ENCODE peak calls at places on chromosomes 5 and 9, in six cellular contexts. C is A673; L is heart right ventricle; U is CD8-positive, alpha-beta memory T cell; S is thoracic aorta; V is astrocyte. Q is an unnamed sample.

GRCh38 chr9:114908104-114908621 is 22.2 kb downstream of the TNFSF8 start:
- DNase-seq in S (no peak), V (peak), C (no peak), L (no peak), U (no peak), Q (no peak)

GRCh38 chr9:124260769-124261603 is 3.2 kb downstream of the NEK6 start:
- DNase-seq in S (no peak), C (no peak), L (no peak), U (no peak), V (peak), Q (no peak)

GRCh38 chr9:123475407-123475806 is 119.4 kb downstream of the CRB2 start:
- DNase-seq in L (no peak), U (no peak), V (no peak), C (no peak), S (no peak), Q (no peak)

GRCh38 chr5:137412136-137412535 is 87.0 kb downstream of the SPOCK1 start:
- DNase-seq in V (no peak), S (no peak), L (no peak), C (no peak), U (no peak), Q (no peak)

GRCh38 chr5:175743676-175744210 is 85.9 kb downstream of the HRH2 start:
- DNase-seq in L (no peak), U (no peak), V (no peak), C (peak), S (no peak), Q (no peak)

GRCh38 chr9:121887553-121888437 is 205.3 kb downstream of the TTLL11 start:
- DNase-seq in S (no peak), U (no peak), C (peak), V (no peak), L (no peak), Q (no peak)

GRCh38 chr5:119409235-119409815 is 43.0 kb upstream of the HSD17B4 start:
- DNase-seq in S (no peak), U (no peak), V (no peak), C (no peak), L (no peak), Q (no peak)

GRCh38 chr5:120630550-120630949 is 166.4 kb downstream of the PRR16 start:
- DNase-seq in V (no peak), S (no peak), U (no peak), C (no peak), L (no peak), Q (no peak)

GRCh38 chr9:81320909-81321482 is 368.4 kb downstream of the TLE1 start:
- DNase-seq in L (no peak), S (no peak), C (no peak), V (no peak), U (no peak), Q (no peak)

GRCh38 chr5:146890073-146890472 is 11.5 kb upstream of the PPP2R2B start:
- DNase-seq in V (no peak), U (no peak), L (no peak), C (no peak), S (no peak), Q (no peak)

GRCh38 chr5:21391506-21391905 is 1403.5 kb upstream of the CDH18 start:
- DNase-seq in C (peak), V (no peak), L (no peak), U (no peak), S (no peak), Q (no peak)

GRCh38 chr5:110790673-110791072 is 51.9 kb downstream of the SLC25A46 start:
- DNase-seq in S (no peak), C (peak), V (peak), U (no peak), L (no peak), Q (no peak)

GRCh38 chr5:143297756-143298155 is 105.7 kb downstream of the NR3C1 start:
- DNase-seq in C (no peak), V (no peak), L (no peak), U (no peak), S (no peak), Q (no peak)

GRCh38 chr9:97573482-97574073 is 59.6 kb downstream of the TSTD2 start:
- DNase-seq in S (no peak), V (no peak), L (no peak), C (no peak), U (no peak), Q (no peak)

GRCh38 chr9:34253460-34253837 is 74.6 kb downstream of the UBAP1 start:
- DNase-seq in C (no peak), L (peak), S (no peak), U (no peak), V (no peak), Q (no peak)

GRCh38 chr5:95060100-95060499 is 224.8 kb downstream of the MCTP1 start:
- DNase-seq in L (no peak), V (no peak), U (no peak), S (no peak), C (no peak), Q (no peak)

GRCh38 chr5:8949908-8950307 is 596.0 kb downstream of the SEMA5A start:
- DNase-seq in U (no peak), L (no peak), V (no peak), C (no peak), S (no peak), Q (no peak)

GRCh38 chr9:132482196-132482813 is 72.3 kb downstream of the CFAP77 start:
- DNase-seq in C (no peak), V (no peak), L (no peak), S (no peak), U (no peak), Q (no peak)

GRCh38 chr9:136438548-136438908 is 1.1 kb downstream of the INPP5E start:
- DNase-seq in L (no peak), S (no peak), C (no peak), V (no peak), U (no peak), Q (no peak)

GRCh38 chr5:88890070-88890781 is 7.2 kb upstream of the MEF2C start:
- DNase-seq in C (no peak), L (no peak), U (no peak), V (no peak), S (no peak), Q (no peak)

GRCh38 chr5:68378204-68378830 is 162.8 kb downstream of the PIK3R1 start:
- DNase-seq in V (no peak), U (no peak), S (no peak), L (no peak), C (no peak), Q (no peak)

GRCh38 chr9:134328841-134329575 is 2.8 kb downstream of the RXRA start:
- DNase-seq in S (no peak), L (peak), U (no peak), C (no peak), V (no peak), Q (no peak)

GRCh38 chr9:134328341-134328840 is 2.1 kb downstream of the RXRA start:
- DNase-seq in U (no peak), C (no peak), V (no peak), S (no peak), L (no peak), Q (no peak)

GRCh38 chr9:134326754-134327526 is 685 bp downstream of the RXRA start:
- DNase-seq in V (no peak), L (peak), S (no peak), U (no peak), C (no peak), Q (no peak)

GRCh38 chr9:134325813-134326753 is at the start of gene RXRA:
- DNase-seq in V (peak), S (no peak), U (peak), C (peak), L (peak), Q (peak)

GRCh38 chr9:134327671-134328231 is 1.5 kb downstream of the RXRA start:
- DNase-seq in C (no peak), S (no peak), U (no peak), L (peak), V (no peak), Q (no peak)
- H3K27ac ChIP-seq in C (peak), S (peak), U (peak), L (peak), V (no peak), Q (no peak)

GRCh38 chr9:90803860-90804593 is 2.4 kb downstream of the SYK start:
- DNase-seq in S (no peak), U (no peak), C (peak), V (no peak), L (no peak), Q (no peak)
- H3K4me3 ChIP-seq in S (peak), U (no peak), C (peak), V (no peak), L (no peak), Q (no peak)

DNA sequence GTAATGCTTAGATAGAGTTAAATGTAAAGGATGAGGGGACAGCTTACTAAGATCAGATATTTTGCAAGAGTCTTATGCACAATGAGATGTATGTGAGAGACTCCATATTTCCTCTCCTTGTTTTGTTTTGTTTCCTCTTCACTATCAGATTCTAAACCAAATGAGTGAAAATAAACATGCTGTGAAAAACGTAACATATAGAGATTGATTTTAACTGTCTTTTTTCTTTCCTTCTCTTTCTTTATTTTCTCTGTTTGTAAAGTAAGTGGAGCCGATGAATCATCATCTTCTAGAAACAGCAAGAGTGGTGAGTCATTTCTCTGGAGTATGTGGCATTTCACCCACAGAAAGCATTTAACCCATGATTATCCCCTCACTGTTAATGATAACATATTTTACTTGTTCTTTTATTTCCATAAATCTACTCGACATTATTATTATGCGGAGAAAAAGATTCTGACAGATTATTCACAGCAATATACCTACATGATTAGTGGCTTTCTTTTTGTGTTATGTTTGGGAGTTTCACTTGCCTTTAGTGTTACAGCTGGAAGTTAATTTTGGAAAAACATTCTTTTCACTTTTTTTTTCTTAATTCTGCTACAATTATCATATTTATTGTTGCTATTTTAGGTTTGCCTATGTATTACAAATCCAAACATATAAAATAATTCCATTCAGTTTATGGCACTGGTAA is 2.1 kb upstream of the ANXA1 start:
- DNase-seq in S (no peak), U (no peak), C (peak), V (peak), L (no peak), Q (peak)
- H3K27ac ChIP-seq in S (peak), U (peak), C (peak), V (peak), L (peak), Q (peak)

GRCh38 chr5:52804359-52804758 is 16.6 kb downstream of the ITGA1 start:
- DNase-seq in U (no peak), L (no peak), V (no peak), C (no peak), S (no peak), Q (no peak)
- H3K4me3 ChIP-seq in U (no peak), L (peak), V (no peak), C (peak), S (peak), Q (no peak)

DNA sequence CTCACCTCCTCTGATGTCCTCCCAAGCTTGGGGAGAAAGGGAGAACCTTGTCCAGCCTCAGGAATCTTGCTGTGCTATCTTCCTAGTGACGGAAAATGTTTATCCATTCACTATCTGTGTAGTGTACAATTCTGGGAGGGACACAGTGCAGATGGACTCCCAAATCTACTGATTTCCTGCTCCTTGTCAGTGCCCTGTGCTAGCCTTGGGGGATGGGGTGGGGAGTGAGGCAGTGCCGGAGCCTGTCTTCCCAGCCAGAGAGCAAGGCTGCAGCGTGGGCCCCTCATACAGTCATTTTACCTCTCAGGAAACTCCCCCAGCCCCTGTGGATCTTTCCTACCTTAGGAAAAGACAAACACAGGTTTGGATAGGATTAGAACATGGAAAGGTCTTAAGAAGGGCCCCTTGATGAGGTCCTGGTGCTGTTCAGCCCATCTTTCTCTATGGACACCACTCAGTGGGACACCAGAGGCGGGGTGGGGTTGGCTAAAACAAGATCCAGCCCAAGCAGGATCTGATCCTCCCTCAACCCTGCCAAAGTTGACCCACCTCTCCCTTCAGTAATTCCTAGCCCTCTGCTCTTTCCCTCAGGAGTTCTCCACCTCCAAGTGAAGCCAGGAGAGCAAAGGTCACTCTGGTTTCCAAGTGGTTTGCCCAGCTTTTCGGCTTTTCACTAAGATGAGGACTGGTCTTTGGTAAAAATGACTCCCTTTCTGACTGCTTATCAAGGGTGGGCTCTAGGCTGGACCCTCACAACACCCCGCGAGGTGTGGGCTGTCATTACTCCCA is 3.4 kb downstream of the DOLK start:
- DNase-seq in U (no peak), C (no peak), L (no peak), V (no peak), S (no peak), Q (no peak)
- H3K27ac ChIP-seq in U (no peak), C (no peak), L (peak), V (no peak), S (no peak), Q (no peak)

DNA sequence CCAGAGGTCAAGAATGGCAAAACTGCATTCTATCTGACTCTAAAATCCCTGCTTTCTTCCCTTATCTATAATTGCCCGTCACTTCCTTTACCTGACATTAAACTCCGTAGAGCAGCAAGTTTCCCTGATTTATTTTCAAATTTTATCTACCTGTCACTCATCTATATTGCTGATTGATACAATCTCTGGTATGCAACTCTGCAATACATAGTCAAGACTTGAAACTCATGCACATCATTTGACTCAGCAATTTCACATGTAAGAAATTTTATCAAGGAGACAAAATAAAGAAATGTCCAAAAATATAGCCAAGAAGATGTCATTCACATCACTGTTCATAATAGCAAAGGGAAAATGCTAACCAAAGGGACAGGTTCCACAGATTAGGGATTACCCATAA is 39.5 kb downstream of the FBXW11 start:
- DNase-seq in L (no peak), S (no peak), C (no peak), V (no peak), U (no peak), Q (no peak)
- H3K4me3 ChIP-seq in L (no peak), S (no peak), C (no peak), V (no peak), U (no peak), Q (no peak)

DNA sequence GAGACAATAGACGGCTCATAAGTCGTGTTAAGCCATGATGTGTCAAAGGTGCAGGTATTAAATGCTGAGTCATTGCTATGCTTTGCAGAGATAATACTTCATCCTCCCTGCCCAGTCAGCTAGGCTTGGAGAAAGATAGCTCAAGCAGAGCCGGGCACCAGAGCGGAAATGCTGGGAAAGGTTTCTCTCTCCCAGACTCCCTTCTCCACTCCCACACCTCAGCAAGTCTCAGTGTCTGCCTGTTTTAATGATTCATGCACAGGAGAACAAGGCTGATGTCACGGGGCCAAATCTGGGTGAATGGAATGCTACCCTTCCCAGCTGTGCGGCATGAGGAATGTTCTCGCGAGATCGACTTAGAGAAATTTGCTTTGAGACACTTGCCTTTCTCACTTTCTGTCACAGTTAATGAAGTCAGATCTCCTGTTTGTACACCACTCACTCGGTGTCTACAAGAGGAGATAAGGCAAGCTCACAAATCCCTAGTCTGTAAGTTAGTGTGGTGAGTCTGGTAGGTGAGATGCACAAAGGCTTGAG is 204.4 kb downstream of the EFNA5 start:
- DNase-seq in S (no peak), L (no peak), C (peak), V (peak), U (no peak), Q (no peak)
- H3K27ac ChIP-seq in S (no peak), L (peak), C (no peak), V (no peak), U (no peak), Q (no peak)

GRCh38 chr5:32392039-32392438 is 52.5 kb downstream of the ZFR start:
- DNase-seq in C (no peak), U (no peak), L (no peak), V (no peak), S (no peak), Q (no peak)

GRCh38 chr5:32390819-32391591 is 53.5 kb downstream of the ZFR start:
- DNase-seq in U (no peak), V (peak), C (no peak), S (no peak), L (no peak), Q (no peak)

GRCh38 chr5:32387841-32388240 is 56.7 kb downstream of the ZFR start:
- DNase-seq in S (no peak), C (no peak), V (no peak), L (no peak), U (no peak), Q (no peak)

GRCh38 chr5:32387176-32387575 is 57.4 kb downstream of the ZFR start:
- DNase-seq in U (no peak), V (no peak), S (no peak), C (no peak), L (no peak), Q (no peak)

DNA sequence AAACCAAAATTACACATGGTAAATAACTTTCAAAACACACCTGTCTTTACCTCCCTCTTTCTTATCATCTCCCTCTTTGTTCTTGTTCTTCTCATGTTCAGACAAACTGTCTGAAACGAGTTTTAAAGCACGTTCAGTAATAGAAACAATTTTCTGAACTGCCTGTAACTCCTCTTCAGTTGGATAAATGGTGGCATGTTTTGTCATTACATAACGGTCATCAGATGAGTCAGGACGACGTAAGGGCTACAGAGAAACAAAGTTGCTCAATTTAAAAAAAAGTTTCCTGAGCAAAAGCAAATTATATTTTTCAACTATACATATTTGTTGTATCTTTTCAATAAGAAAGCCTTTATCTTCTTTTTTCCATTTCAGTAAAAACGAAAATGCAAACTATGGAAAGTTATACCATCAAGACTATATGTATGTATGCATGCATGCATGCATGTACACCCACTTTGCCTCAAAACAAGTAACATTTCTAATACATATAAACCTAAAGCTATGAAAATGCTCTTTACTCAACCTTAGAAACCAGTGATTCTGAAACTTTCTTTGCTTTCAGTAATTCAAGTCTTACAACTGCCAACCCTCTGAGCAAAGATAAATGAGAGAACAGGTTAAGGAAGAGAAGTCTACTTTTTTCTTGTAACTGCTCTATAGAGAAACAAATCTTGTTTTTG is 56.0 kb downstream of the ZFR start:
- DNase-seq in S (no peak), V (peak), C (no peak), L (no peak), U (no peak), Q (no peak)
- H3K4me3 ChIP-seq in S (no peak), V (no peak), C (no peak), L (no peak), U (no peak), Q (no peak)

GRCh38 chr5:34464820-34465219 is 191.3 kb upstream of the RAI14 start:
- DNase-seq in U (no peak), L (no peak), V (no peak), S (no peak), C (no peak), Q (no peak)

GRCh38 chr5:34455096-34455495 is 201.0 kb upstream of the RAI14 start:
- DNase-seq in S (no peak), V (peak), C (no peak), L (no peak), U (no peak), Q (no peak)

GRCh38 chr5:34460496-34460895 is 195.6 kb upstream of the RAI14 start:
- DNase-seq in C (no peak), V (peak), S (no peak), L (no peak), U (no peak), Q (no peak)

DNA sequence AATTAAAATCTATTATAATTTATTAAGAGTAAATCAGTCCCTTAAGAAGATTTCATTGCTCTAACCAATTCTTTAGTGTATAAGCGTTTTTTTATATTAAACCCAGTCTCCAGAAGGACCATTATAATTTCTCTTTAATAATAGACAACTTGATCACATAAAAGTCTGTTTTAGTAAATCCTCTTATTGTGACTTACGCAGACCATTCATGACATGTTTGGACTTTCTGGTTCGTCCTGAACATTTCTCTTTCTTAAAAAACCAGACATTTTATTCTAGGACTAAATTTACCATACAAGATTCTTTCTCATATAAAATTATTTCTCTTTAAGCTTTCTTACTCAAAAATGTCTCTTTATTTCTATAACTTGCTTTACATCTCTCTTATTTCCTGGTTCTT is 196.2 kb upstream of the RAI14 start:
- DNase-seq in V (no peak), C (no peak), L (no peak), S (no peak), U (no peak), Q (no peak)
- H3K27ac ChIP-seq in V (no peak), C (no peak), L (no peak), S (no peak), U (no peak), Q (no peak)

Q was measured in CD4-positive, alpha-beta memory T cell.